ENCODE peak calls at places on chromosome 1, in six cellular contexts. G is tibial artery; S is prostate gland; E is CD8-positive, alpha-beta memory T cell; A is A673; I is astrocyte of the spinal cord. T is an unnamed sample.

GRCh38 chr1:11845641-11846335 is 1.8 kb downstream of the NPPA start:
- DNase-seq in A (peak), G (no peak), I (peak), S (no peak), E (no peak), T (no peak)

GRCh38 chr1:90370696-90371095 is 346.4 kb downstream of the BARHL2 start:
- DNase-seq in I (peak), E (no peak), A (no peak), G (no peak), S (no peak), T (no peak)

GRCh38 chr1:41471658-41472057 is 12.8 kb downstream of the EDN2 start:
- DNase-seq in S (no peak), E (no peak), G (no peak), A (no peak), I (no peak), T (no peak)

GRCh38 chr1:213989071-213989739 is 1.4 kb downstream of the PROX1 start:
- DNase-seq in G (no peak), I (no peak), S (no peak), E (no peak), A (no peak), T (no peak)

GRCh38 chr1:89025928-89026327 is 3.3 kb upstream of the GBP3 start:
- DNase-seq in I (no peak), E (no peak), A (no peak), S (no peak), G (no peak), T (no peak)

GRCh38 chr1:36089393-36090121 is 865 bp downstream of the ADPRS start:
- DNase-seq in A (peak), S (no peak), G (no peak), E (no peak), I (peak), T (no peak)

GRCh38 chr1:53326598-53327182 is 1.2 kb downstream of the LRP8 start:
- DNase-seq in S (no peak), E (no peak), G (no peak), I (no peak), A (peak), T (no peak)

GRCh38 chr1:171352554-171352953 is 38.6 kb downstream of the FMO4 start:
- DNase-seq in A (no peak), E (no peak), G (no peak), I (no peak), S (no peak), T (no peak)

GRCh38 chr1:45032833-45033232 is 20.8 kb downstream of the UROD start:
- DNase-seq in E (no peak), I (no peak), S (no peak), A (no peak), G (no peak), T (no peak)

GRCh38 chr1:213989740-213990472 is 2.1 kb downstream of the PROX1 start:
- DNase-seq in I (no peak), S (no peak), G (no peak), A (no peak), E (no peak), T (no peak)

GRCh38 chr1:30422251-30422650 is 301.1 kb downstream of the MATN1 start:
- DNase-seq in E (no peak), A (no peak), S (no peak), G (no peak), I (no peak), T (no peak)

GRCh38 chr1:36128126-36128904 is 3.3 kb upstream of the COL8A2 start:
- DNase-seq in I (peak), A (no peak), E (no peak), G (no peak), S (no peak), T (no peak)

GRCh38 chr1:116024629-116025028 is 48.3 kb downstream of the SLC22A15 start:
- DNase-seq in A (no peak), I (no peak), E (no peak), G (no peak), S (no peak), T (no peak)

GRCh38 chr1:2208309-2209239 is 14.0 kb upstream of the FAAP20 start:
- DNase-seq in E (no peak), S (peak), A (no peak), I (peak), G (peak), T (peak)

GRCh38 chr1:14910947-14911721 is 242.4 kb upstream of the TMEM51 start:
- DNase-seq in G (no peak), I (no peak), E (no peak), S (peak), A (no peak), T (no peak)

GRCh38 chr1:12132078-12132477 is 34.7 kb upstream of the TNFRSF1B start:
- DNase-seq in I (no peak), S (no peak), A (no peak), E (no peak), G (peak), T (no peak)

GRCh38 chr1:214363386-214363785 is 82.4 kb downstream of the SMYD2 start:
- DNase-seq in G (no peak), E (no peak), A (no peak), S (no peak), I (no peak), T (no peak)

GRCh38 chr1:66564250-66564649 is 30.3 kb downstream of the SGIP1 start:
- DNase-seq in S (no peak), I (peak), E (no peak), G (no peak), A (no peak), T (peak)

GRCh38 chr1:84165566-84165965 is 21.5 kb downstream of the PRKACB start:
- DNase-seq in I (no peak), E (no peak), A (no peak), G (no peak), S (no peak), T (no peak)

GRCh38 chr1:214187152-214187900 is 93.6 kb upstream of the SMYD2 start:
- DNase-seq in E (no peak), S (no peak), I (no peak), G (no peak), A (peak), T (no peak)

GRCh38 chr1:100622506-100622905 is 84.6 kb downstream of the GPR88 start:
- DNase-seq in A (no peak), E (no peak), G (no peak), S (no peak), I (no peak), T (no peak)

GRCh38 chr1:6521502-6521901 is 30.0 kb upstream of the PLEKHG5 start:
- DNase-seq in A (no peak), I (peak), S (no peak), G (no peak), E (no peak), T (no peak)

GRCh38 chr1:39130297-39130696 is 74.2 kb upstream of the MACF1 start:
- DNase-seq in A (no peak), I (peak), E (no peak), G (no peak), S (peak), T (peak)

GRCh38 chr1:94120983-94121382 is at the start of gene ABCA4:
- DNase-seq in A (no peak), G (no peak), I (no peak), S (no peak), E (no peak), T (no peak)

GRCh38 chr1:26907071-26907922 is 6.5 kb downstream of the NR0B2 start:
- DNase-seq in A (no peak), E (no peak), G (no peak), I (peak), S (no peak), T (peak)

GRCh38 chr1:190067592-190067991 is 410.1 kb downstream of the BRINP3 start:
- DNase-seq in E (no peak), G (no peak), A (no peak), S (no peak), I (peak), T (peak)

GRCh38 chr1:44860891-44861290 is 17.8 kb upstream of the PTCH2 start:
- DNase-seq in I (no peak), G (no peak), E (no peak), S (no peak), A (no peak), T (no peak)

GRCh38 chr1:29912413-29912812 is 676.1 kb downstream of the PTPRU start:
- DNase-seq in I (peak), E (no peak), G (no peak), A (peak), S (no peak), T (no peak)

GRCh38 chr1:67824771-67825170 is 8.5 kb downstream of the GNG12 start:
- DNase-seq in I (no peak), S (no peak), G (no peak), A (no peak), E (no peak), T (no peak)

GRCh38 chr1:78541479-78541878 is 50.7 kb downstream of the PTGFR start:
- DNase-seq in S (no peak), E (no peak), G (no peak), A (no peak), I (no peak), T (no peak)

GRCh38 chr1:59032221-59032620 is 248.4 kb upstream of the JUN start:
- DNase-seq in E (no peak), I (no peak), A (no peak), G (no peak), S (no peak), T (no peak)

GRCh38 chr1:50157306-50157705 is 48.6 kb downstream of the ELAVL4 start:
- DNase-seq in S (no peak), E (no peak), I (no peak), A (no peak), G (no peak), T (no peak)

GRCh38 chr1:227948493-227949260 is 945 bp upstream of the WNT9A start:
- DNase-seq in S (no peak), I (peak), A (no peak), G (no peak), E (no peak), T (no peak)
- H3K4me3 ChIP-seq in S (peak), I (peak), A (peak), G (peak), E (no peak), T (peak)

GRCh38 chr1:8789314-8790214 is 27.9 kb downstream of the RERE start:
- DNase-seq in I (no peak), G (no peak), A (no peak), E (no peak), S (peak), T (no peak)
- H3K4me3 ChIP-seq in I (no peak), G (no peak), A (no peak), E (no peak), S (no peak), T (no peak)

DNA sequence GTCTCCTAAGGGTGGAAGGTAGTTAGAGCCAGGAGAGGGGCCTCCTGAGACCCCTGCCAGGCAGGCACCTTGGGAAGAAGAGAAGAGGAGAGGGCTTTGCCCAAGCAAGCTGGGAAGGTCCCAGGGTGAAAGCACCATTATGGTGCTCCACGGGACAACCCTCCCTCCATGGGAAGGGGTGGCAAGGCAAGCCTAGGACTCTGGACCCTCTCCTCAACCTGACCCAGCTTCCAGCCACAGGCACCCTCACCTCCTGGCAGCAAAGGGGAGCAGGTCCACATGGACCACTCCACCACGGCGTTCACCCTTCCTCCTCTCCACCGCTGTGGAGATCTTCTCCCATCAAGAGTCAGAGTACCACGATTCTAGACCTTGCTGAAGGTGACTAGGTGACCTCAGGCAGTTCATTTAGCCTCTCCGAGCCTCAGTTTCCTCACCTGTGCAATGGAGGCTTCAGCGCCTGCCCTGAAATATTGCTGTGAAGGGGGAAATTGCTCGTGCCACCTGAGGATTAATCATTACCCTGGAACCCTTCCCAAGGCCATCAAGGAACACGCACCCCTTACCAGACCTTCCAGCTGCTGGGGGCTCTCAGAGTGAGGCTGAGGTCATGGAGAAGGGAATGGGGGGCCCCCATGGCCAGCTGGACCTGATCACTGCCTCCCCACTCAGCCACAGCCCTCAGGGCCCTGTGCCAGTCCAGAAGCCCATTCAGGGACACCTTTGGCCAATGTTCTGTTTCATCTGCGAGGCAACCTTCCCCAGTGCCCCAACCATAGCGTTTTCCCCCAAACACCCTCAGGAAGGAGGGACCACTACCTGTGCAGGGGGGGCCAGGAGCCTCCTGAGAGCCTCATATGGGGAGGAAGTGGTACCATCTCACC is 1.6 kb downstream of the RAP1GAP start:
- DNase-seq in A (no peak), G (no peak), S (no peak), I (no peak), E (no peak), T (no peak)
- H3K4me3 ChIP-seq in A (no peak), G (no peak), S (no peak), I (no peak), E (no peak), T (no peak)

DNA sequence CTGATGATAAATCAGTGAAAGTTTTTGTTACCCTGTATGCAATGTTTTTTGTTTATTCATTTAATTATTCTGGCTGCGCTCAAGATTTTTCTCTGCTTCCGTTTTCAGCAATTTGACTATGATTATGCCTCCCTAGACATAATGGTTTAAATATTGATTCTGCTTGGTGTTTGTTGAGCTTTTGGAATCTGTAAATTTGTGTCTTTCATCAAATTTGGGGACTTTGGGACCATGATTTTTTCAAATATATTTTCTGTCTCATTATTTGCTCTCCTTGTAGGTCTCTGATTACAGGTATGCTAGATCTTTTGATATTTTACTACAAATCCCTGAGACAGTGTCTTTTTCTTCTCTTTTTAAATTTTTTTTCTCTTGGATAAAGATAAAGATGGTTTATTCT is 92.1 kb downstream of the CACHD1 start:
- DNase-seq in E (no peak), I (no peak), G (no peak), A (no peak), S (no peak), T (no peak)
- H3K4me3 ChIP-seq in E (no peak), I (no peak), G (no peak), A (no peak), S (no peak), T (no peak)

GRCh38 chr1:202967684-202968281 is 726 bp upstream of the CYB5R1 start:
- DNase-seq in S (no peak), I (peak), A (no peak), E (peak), G (no peak), T (no peak)

GRCh38 chr1:202968895-202969295 is 1.8 kb upstream of the CYB5R1 start:
- DNase-seq in I (peak), G (peak), E (no peak), S (no peak), A (peak), T (no peak)

GRCh38 chr1:202965441-202965821 is 1.6 kb downstream of the CYB5R1 start:
- DNase-seq in S (no peak), I (no peak), G (no peak), A (no peak), E (no peak), T (no peak)

GRCh38 chr1:202966006-202966904 is 802 bp downstream of the CYB5R1 start:
- DNase-seq in G (peak), A (no peak), I (peak), S (peak), E (peak), T (no peak)

GRCh38 chr1:202968351-202968750 is 1.3 kb upstream of the CYB5R1 start:
- DNase-seq in A (no peak), S (no peak), G (no peak), I (no peak), E (no peak), T (no peak)
- H3K4me3 ChIP-seq in A (peak), S (no peak), G (peak), I (no peak), E (peak), T (no peak)

DNA sequence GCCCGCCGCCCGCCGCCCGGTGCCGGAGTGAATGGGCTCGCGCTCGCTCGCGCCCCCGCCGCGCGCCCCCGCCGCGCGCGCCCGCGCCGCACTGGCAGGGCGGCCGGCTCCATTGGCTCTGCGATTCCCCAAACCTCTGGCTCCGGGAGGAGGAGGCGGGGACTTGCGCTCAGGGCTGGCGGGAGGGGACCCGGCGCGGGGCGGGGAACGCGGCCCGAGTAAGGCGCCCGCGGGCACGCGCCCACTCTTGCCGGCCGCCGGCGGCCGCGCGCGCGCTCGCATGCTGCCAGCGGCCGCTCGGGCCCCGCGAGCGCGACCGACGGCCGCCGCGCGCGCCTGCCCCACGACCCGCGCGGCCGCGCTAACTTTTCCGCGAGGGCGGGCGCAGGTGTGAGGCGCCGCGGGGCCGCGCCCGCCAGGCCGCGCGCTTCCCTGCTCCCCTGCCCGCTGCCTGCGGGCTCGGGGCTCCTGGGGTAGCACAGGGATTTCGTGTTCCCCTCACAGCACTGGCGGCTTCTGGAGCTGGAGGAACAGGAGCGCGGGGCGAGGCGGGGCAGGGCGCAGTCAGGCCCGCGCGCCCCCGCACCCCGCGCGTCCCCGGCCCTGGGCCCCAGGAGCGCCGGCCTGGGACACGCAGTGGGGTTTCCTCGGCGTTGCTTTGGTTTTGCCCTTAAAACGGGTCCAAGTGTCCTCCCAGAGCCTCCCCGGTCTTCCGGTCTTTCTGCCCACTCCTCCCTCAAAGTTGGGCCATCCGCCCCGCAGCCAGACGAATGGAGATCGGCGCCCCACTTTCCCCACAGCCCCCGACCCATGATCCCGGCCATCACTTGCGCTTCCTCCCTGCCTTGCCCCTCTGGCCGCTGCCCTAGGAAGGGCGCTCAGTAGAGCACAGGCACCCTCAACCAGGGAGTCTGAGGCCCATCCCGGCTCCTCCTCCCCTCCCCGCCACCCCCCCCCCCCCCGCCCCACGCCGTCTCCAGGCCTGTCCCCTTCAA is 101.5 kb downstream of the CASZ1 start:
- DNase-seq in I (peak), S (peak), A (peak), E (peak), G (peak), T (peak)
- H3K4me3 ChIP-seq in I (peak), S (peak), A (peak), E (peak), G (peak), T (peak)

T was measured in skeletal muscle cell.